ENCODE peak calls at places on chromosomes 11 and 22, in eight cellular contexts. One of them, this sample, is unnamed.

GRCh38 chr22:22397292-22397870 is 111.2 kb downstream of the ZNF280B start:
- DNase-seq in GM12865: no peak
- DNase-seq in epithelial cell of esophagus: peak
- DNase-seq in heart right ventricle: peak
- DNase-seq in SW480: peak
- DNase-seq in HEK293T: no peak
- DNase-seq in Peyer's patch: no peak
- DNase-seq in T-cell: no peak
- DNase-seq in this sample: no peak

GRCh38 chr11:64285885-64286800 is 495 bp downstream of the GPR137 start:
- DNase-seq in heart right ventricle: no peak
- DNase-seq in HEK293T: no peak
- DNase-seq in GM12865: peak
- DNase-seq in SW480: peak
- DNase-seq in T-cell: no peak
- DNase-seq in epithelial cell of esophagus: no peak
- DNase-seq in Peyer's patch: no peak
- DNase-seq in this sample: no peak

GRCh38 chr11:63998558-63999348 is 12.5 kb downstream of the OTUB1 start:
- DNase-seq in HEK293T: no peak
- DNase-seq in Peyer's patch: no peak
- DNase-seq in heart right ventricle: no peak
- DNase-seq in SW480: no peak
- DNase-seq in GM12865: no peak
- DNase-seq in epithelial cell of esophagus: peak
- DNase-seq in T-cell: no peak
- DNase-seq in this sample: no peak

GRCh38 chr11:92152245-92152644 is 72.4 kb upstream of the FAT3 start:
- DNase-seq in HEK293T: peak
- DNase-seq in Peyer's patch: no peak
- DNase-seq in epithelial cell of esophagus: no peak
- DNase-seq in heart right ventricle: no peak
- DNase-seq in T-cell: no peak
- DNase-seq in SW480: peak
- DNase-seq in GM12865: no peak
- DNase-seq in this sample: no peak

GRCh38 chr11:69867076-69868002 is 48.1 kb upstream of the FGF3 start:
- DNase-seq in GM12865: no peak
- DNase-seq in heart right ventricle: no peak
- DNase-seq in T-cell: no peak
- DNase-seq in Peyer's patch: no peak
- DNase-seq in epithelial cell of esophagus: no peak
- DNase-seq in SW480: peak
- DNase-seq in HEK293T: no peak
- DNase-seq in this sample: peak

GRCh38 chr11:69320326-69320725 is 26.4 kb downstream of the MYEOV start:
- DNase-seq in SW480: no peak
- DNase-seq in T-cell: no peak
- DNase-seq in heart right ventricle: no peak
- DNase-seq in GM12865: no peak
- DNase-seq in HEK293T: no peak
- DNase-seq in epithelial cell of esophagus: no peak
- DNase-seq in Peyer's patch: no peak
- DNase-seq in this sample: no peak

GRCh38 chr11:114366331-114367243 is 33.7 kb downstream of the C11orf71 start:
- DNase-seq in HEK293T: no peak
- DNase-seq in GM12865: no peak
- DNase-seq in SW480: no peak
- DNase-seq in T-cell: no peak
- DNase-seq in heart right ventricle: no peak
- DNase-seq in epithelial cell of esophagus: peak
- DNase-seq in Peyer's patch: no peak
- DNase-seq in this sample: peak

GRCh38 chr22:49232319-49233067 is 595.2 kb downstream of the BRD1 start:
- DNase-seq in GM12865: no peak
- DNase-seq in HEK293T: no peak
- DNase-seq in T-cell: no peak
- DNase-seq in Peyer's patch: no peak
- DNase-seq in SW480: no peak
- DNase-seq in heart right ventricle: no peak
- DNase-seq in epithelial cell of esophagus: no peak
- DNase-seq in this sample: no peak

GRCh38 chr11:61331636-61332035 is 1.3 kb downstream of the DDB1 start:
- DNase-seq in Peyer's patch: no peak
- DNase-seq in HEK293T: no peak
- DNase-seq in SW480: no peak
- DNase-seq in GM12865: no peak
- DNase-seq in heart right ventricle: no peak
- DNase-seq in epithelial cell of esophagus: no peak
- DNase-seq in T-cell: no peak
- DNase-seq in this sample: no peak

GRCh38 chr22:46122980-46123693 is 27.2 kb upstream of the PPARA start:
- DNase-seq in T-cell: no peak
- DNase-seq in SW480: no peak
- DNase-seq in heart right ventricle: no peak
- DNase-seq in HEK293T: no peak
- DNase-seq in Peyer's patch: no peak
- DNase-seq in GM12865: no peak
- DNase-seq in epithelial cell of esophagus: no peak
- DNase-seq in this sample: no peak

GRCh38 chr11:33256031-33256807 is 962 bp upstream of the HIPK3 start:
- DNase-seq in SW480: peak
- DNase-seq in epithelial cell of esophagus: peak
- DNase-seq in Peyer's patch: no peak
- DNase-seq in heart right ventricle: no peak
- DNase-seq in T-cell: no peak
- DNase-seq in GM12865: no peak
- DNase-seq in HEK293T: no peak
- DNase-seq in this sample: no peak

GRCh38 chr11:17476317-17477083 is at the start of gene ABCC8:
- DNase-seq in SW480: no peak
- DNase-seq in T-cell: no peak
- DNase-seq in heart right ventricle: no peak
- DNase-seq in HEK293T: peak
- DNase-seq in epithelial cell of esophagus: no peak
- DNase-seq in Peyer's patch: no peak
- DNase-seq in GM12865: no peak
- DNase-seq in this sample: no peak

GRCh38 chr11:133948711-133949110 is 8.1 kb downstream of the IGSF9B start:
- DNase-seq in heart right ventricle: no peak
- DNase-seq in GM12865: no peak
- DNase-seq in epithelial cell of esophagus: no peak
- DNase-seq in HEK293T: no peak
- DNase-seq in Peyer's patch: no peak
- DNase-seq in T-cell: no peak
- DNase-seq in SW480: no peak
- DNase-seq in this sample: no peak

GRCh38 chr11:120577624-120578363 is 66.2 kb downstream of the GRIK4 start:
- DNase-seq in SW480: no peak
- DNase-seq in epithelial cell of esophagus: no peak
- DNase-seq in HEK293T: no peak
- DNase-seq in GM12865: no peak
- DNase-seq in heart right ventricle: no peak
- DNase-seq in T-cell: no peak
- DNase-seq in Peyer's patch: no peak
- DNase-seq in this sample: no peak

GRCh38 chr11:133830931-133831907 is 14.1 kb downstream of the SPATA19 start:
- DNase-seq in GM12865: no peak
- DNase-seq in epithelial cell of esophagus: no peak
- DNase-seq in Peyer's patch: no peak
- DNase-seq in heart right ventricle: no peak
- DNase-seq in SW480: no peak
- DNase-seq in T-cell: no peak
- DNase-seq in HEK293T: no peak
- DNase-seq in this sample: no peak

GRCh38 chr11:123251656-123252344 is 56.8 kb upstream of the CLMP start:
- DNase-seq in SW480: no peak
- DNase-seq in Peyer's patch: no peak
- DNase-seq in GM12865: no peak
- DNase-seq in HEK293T: no peak
- DNase-seq in T-cell: no peak
- DNase-seq in epithelial cell of esophagus: no peak
- DNase-seq in heart right ventricle: peak
- DNase-seq in this sample: no peak

GRCh38 chr22:48091656-48092223 is 1329.3 kb downstream of the TBC1D22A start:
- DNase-seq in GM12865: no peak
- DNase-seq in epithelial cell of esophagus: no peak
- DNase-seq in Peyer's patch: no peak
- DNase-seq in HEK293T: no peak
- DNase-seq in SW480: no peak
- DNase-seq in heart right ventricle: no peak
- DNase-seq in T-cell: no peak
- DNase-seq in this sample: no peak

This sample was measured in brain microvascular endothelial cell.